ENCODE peak calls at places on chromosomes 12 and 14, in five cellular contexts. H is endothelial cell of umbilical vein, E is HepG2, C is SK-N-SH, F is K562. O is an unnamed sample.

GRCh38 chr14:54207476-54207875 is 189.3 kb upstream of the CDKN3 start:
- DNase-seq in H (no peak), F (no peak), E (no peak), C (no peak), O (no peak)

GRCh38 chr14:35365130-35366047 is 39.2 kb downstream of the NFKBIA start:
- DNase-seq in E (peak; percentile 98), C (no peak), H (peak; percentile 84), F (no peak), O (no peak)

GRCh38 chr12:75635606-75636444 is 124.4 kb upstream of the KRR1 start:
- DNase-seq in F (no peak), C (no peak), H (peak; percentile 74), E (peak; percentile 97), O (no peak)

GRCh38 chr12:81610955-81611889 is 147.9 kb downstream of the PPFIA2 start:
- DNase-seq in E (peak; percentile 28), C (peak; percentile 15), F (no peak), H (peak; percentile 2), O (no peak)

GRCh38 chr14:105665247-105665950 is 139.0 kb downstream of the TMEM121 start:
- DNase-seq in F (no peak), H (no peak), E (no peak), C (no peak), O (no peak)

GRCh38 chr12:50961708-50962107 is 9.4 kb downstream of the HIGD1C start:
- DNase-seq in E (no peak), C (no peak), F (no peak), H (no peak), O (no peak)

GRCh38 chr14:24406416-24406815 is 7.6 kb downstream of the NYNRIN start:
- DNase-seq in C (no peak), F (no peak), E (no peak), H (no peak), O (no peak)

GRCh38 chr14:61121293-61121897 is 140.3 kb downstream of the SLC38A6 start:
- DNase-seq in C (no peak), H (no peak), E (no peak), F (no peak), O (no peak)

GRCh38 chr12:55072093-55072492 is 52.3 kb downstream of the NEUROD4 start:
- DNase-seq in F (no peak), H (peak; percentile 9), E (peak; percentile 23), C (no peak), O (no peak)

GRCh38 chr12:52975204-52975603 is 26.3 kb downstream of the KRT18 start:
- DNase-seq in C (no peak), F (no peak), H (no peak), E (peak; percentile 57), O (no peak)

GRCh38 chr12:4116251-4117111 is 157.1 kb upstream of the CCND2 start:
- DNase-seq in C (no peak), E (peak; percentile 19), H (peak; percentile 14), F (no peak), O (no peak)

GRCh38 chr12:116508145-116509121 is 50.7 kb upstream of the MAP1LC3B2 start:
- DNase-seq in F (peak; percentile 78), C (peak; percentile 66), H (no peak), E (no peak), O (no peak)
- H3K9ac ChIP-seq in F (peak overlapping the region; percentile 87), C (no peak overlapping the region), H (no peak overlapping the region), E (no peak overlapping the region), O (peak overlapping the region; percentile 53)

GRCh38 chr14:38904959-38905358 is 198.1 kb downstream of the SEC23A start:
- DNase-seq in H (no peak), E (no peak), C (no peak), F (no peak), O (no peak)

GRCh38 chr14:38900887-38901286 is 202.1 kb downstream of the SEC23A start:
- DNase-seq in E (no peak), C (no peak), H (no peak), F (no peak), O (no peak)
- TF ChIP-seq POLR2AphosphoS5 in E (no peak), C (no peak), H (no peak), F (no peak), O (no peak)

DNA sequence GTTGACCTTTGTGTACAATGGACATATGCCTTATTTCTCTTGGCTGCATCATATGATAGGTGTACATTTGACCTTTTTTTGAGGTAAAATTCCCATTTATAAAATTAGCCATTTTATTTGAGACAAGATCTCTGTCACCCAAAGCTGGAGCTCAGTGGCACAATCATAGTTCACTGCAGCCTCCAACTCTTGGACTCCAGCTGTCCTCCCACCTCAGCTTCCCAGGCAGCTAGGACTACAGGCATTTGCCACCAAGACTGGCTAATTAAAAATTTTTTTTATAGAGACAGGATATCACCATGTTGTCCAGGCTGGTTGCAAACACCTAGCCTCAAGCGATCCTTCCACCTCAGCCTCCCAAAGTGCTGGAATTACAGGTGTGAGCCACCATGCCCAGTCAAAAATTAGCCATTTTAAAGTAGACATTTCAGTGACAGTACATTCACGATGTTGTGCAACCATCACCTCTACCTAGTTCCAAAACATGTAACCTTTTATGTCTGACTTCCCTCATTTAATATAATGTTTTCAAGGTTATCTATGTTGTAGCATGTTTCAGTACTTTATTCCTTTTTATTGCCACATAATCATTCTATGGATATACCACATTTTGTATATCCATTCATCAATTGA is 5.4 kb downstream of the G2E3 start:
- DNase-seq in E (no peak), H (no peak), F (no peak), C (no peak), O (no peak)
- H3K9me3 ChIP-seq in E (no peaks in the 10 kb centered on the region), H (no peaks in the 10 kb centered on the region), F (no peaks in the 10 kb centered on the region), C (no peaks in the 10 kb centered on the region), O (peaks cover 13% of the 10 kb centered on the region)

GRCh38 chr12:16606201-16606849 is 363 bp upstream of the LMO3 start:
- DNase-seq in H (peak; percentile 42), E (no peak), F (no peak), C (peak; percentile 29), O (no peak)

GRCh38 chr12:16606117-16606200 is at the start of gene LMO3:
- DNase-seq in F (no peak), E (no peak), H (no peak), C (no peak), O (no peak)

GRCh38 chr12:16607895-16608294 is 1.9 kb upstream of the LMO3 start:
- DNase-seq in H (no peak), F (no peak), E (no peak), C (no peak), O (no peak)

GRCh38 chr12:16605666-16606116 is 271 bp downstream of the LMO3 start:
- DNase-seq in H (peak; percentile 15), F (no peak), E (peak; percentile 9), C (peak; percentile 20), O (no peak)

DNA sequence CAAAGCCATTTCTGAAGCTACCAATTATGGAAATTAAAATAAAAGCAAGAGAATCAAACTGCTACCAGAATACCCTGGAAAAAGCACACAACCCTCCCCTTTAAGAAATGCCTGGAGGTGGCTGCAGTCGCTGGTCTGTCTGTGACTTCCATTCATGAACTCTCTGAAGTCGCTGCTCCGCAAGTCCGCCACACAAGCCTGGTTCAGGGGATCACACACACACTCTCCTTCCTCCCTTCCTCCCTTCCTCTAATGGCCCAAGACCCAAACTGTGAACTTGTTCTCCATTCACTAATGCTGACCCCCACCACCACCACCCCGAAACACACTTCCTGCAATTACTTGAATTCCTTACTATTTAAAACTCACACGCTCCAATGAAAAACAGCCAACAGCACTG is 974 bp upstream of the LMO3 start:
- DNase-seq in F (no peak), E (no peak), H (no peak), C (no peak), O (no peak)
- H3K9ac ChIP-seq in F (no peak overlapping the region), E (no peak overlapping the region), H (no peak overlapping the region), C (no peak overlapping the region), O (peak overlapping the region; percentile 69)

GRCh38 chr14:21023817-21024667 is 819 bp downstream of the NDRG2 start:
- DNase-seq in F (no peak), H (no peak), E (peak; percentile 59), C (no peak), O (no peak)

GRCh38 chr14:21023174-21023573 is 1.7 kb downstream of the NDRG2 start:
- DNase-seq in C (no peak), F (no peak), E (no peak), H (no peak), O (no peak)

GRCh38 chr14:21026251-21026987 is 1.6 kb upstream of the NDRG2 start:
- DNase-seq in C (no peak), H (no peak), F (peak; percentile 12), E (no peak), O (no peak)

GRCh38 chr14:21025374-21026151 is 702 bp upstream of the NDRG2 start:
- DNase-seq in C (peak; percentile 63), H (no peak), E (no peak), F (peak; percentile 63), O (no peak)

GRCh38 chr14:21024668-21025373 is at the start of gene NDRG2:
- DNase-seq in E (peak; percentile 84), C (peak; percentile 95), F (peak; percentile 90), H (no peak), O (no peak)
- TF ChIP-seq POLR2AphosphoS5 in E (peak; percentile 73), C (no peak), F (no peak), H (no peak), O (no peak)

GRCh38 chr12:20429876-20430275 is 61.5 kb downstream of the PDE3A start:
- DNase-seq in F (no peak), H (no peak), C (no peak), E (no peak), O (no peak)
- H3K9me3 ChIP-seq in F (no peaks in the 10 kb centered on the region), H (no peaks in the 10 kb centered on the region), C (no peaks in the 10 kb centered on the region), E (no peaks in the 10 kb centered on the region), O (no peaks in the 10 kb centered on the region)

DNA sequence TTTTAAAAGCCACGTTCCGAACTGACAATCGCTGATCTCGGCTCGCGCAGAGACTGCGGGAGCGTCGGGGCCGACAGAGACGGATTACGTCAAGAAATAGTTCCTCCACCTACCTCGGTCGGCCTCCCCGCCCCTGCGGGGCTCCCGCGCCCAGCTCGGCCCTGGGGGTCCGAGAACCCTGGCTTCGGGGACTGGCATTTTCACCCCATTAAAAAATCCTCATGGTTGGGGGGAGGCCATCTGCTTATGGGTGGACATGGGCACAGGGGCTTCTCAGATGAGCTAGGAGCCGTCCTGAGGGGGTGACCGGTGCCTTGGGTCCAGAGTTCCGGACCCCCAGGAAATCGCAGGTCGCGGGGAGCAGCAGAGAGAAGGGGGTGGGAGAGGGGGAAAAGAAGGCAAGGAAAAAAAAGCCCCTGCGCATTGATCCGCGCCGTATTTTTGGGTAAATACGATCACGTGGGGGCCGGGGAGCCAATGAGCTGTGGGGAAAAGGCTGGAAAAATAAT is 311 bp upstream of the HOXC9 start:
- DNase-seq in E (peak; percentile 30), C (peak; percentile 88), H (no peak), F (peak; percentile 77), O (peak; percentile 69)
- H3K9ac ChIP-seq in E (peak overlapping the region; percentile 40), C (peak overlapping the region; percentile 89), H (no peak overlapping the region), F (peak overlapping the region; percentile 99), O (peak overlapping the region; percentile 98)

O was measured in SK-N-MC.